ENCODE peak calls at places on chromosomes 1 and 21, in six cellular contexts. One of them, this sample, is unnamed.

GRCh38 chr1:195899762-195900352 is 708.4 kb downstream of the KCNT2 start:
- DNase-seq in testis: no peak
- DNase-seq in IMR-90: peak; percentile 74
- DNase-seq in sigmoid colon: no peak
- DNase-seq in uterus: no peak
- DNase-seq in GM12891: no peak
- DNase-seq in this sample: no peak

GRCh38 chr1:33299461-33300155 is 21.3 kb downstream of the A3GALT2 start:
- DNase-seq in uterus: no peak
- DNase-seq in GM12891: no peak
- DNase-seq in IMR-90: no peak
- DNase-seq in sigmoid colon: peak; percentile 64
- DNase-seq in testis: no peak
- DNase-seq in this sample: no peak

GRCh38 chr1:23480187-23481025 is 3.6 kb downstream of the ASAP3 start:
- DNase-seq in sigmoid colon: no peak
- DNase-seq in testis: no peak
- DNase-seq in uterus: no peak
- DNase-seq in GM12891: no peak
- DNase-seq in IMR-90: no peak
- DNase-seq in this sample: no peak

GRCh38 chr1:51946300-51946699 is 44.2 kb downstream of the RAB3B start:
- DNase-seq in sigmoid colon: no peak
- DNase-seq in uterus: no peak
- DNase-seq in testis: no peak
- DNase-seq in GM12891: no peak
- DNase-seq in IMR-90: peak; percentile 78
- DNase-seq in this sample: no peak

GRCh38 chr1:19418503-19418971 is 66.8 kb downstream of the CAPZB start:
- DNase-seq in IMR-90: peak; percentile 84
- DNase-seq in GM12891: no peak
- DNase-seq in testis: no peak
- DNase-seq in sigmoid colon: no peak
- DNase-seq in uterus: no peak
- DNase-seq in this sample: no peak

GRCh38 chr1:182608850-182609610 is 4.8 kb upstream of the RGS16 start:
- DNase-seq in sigmoid colon: no peak
- DNase-seq in testis: no peak
- DNase-seq in GM12891: no peak
- DNase-seq in IMR-90: peak; percentile 61
- DNase-seq in uterus: no peak
- DNase-seq in this sample: no peak

GRCh38 chr1:67342002-67342890 is 34.6 kb downstream of the IL12RB2 start:
- DNase-seq in IMR-90: no peak
- DNase-seq in GM12891: no peak
- DNase-seq in uterus: no peak
- DNase-seq in testis: no peak
- DNase-seq in sigmoid colon: no peak
- DNase-seq in this sample: no peak

GRCh38 chr1:203274603-203275381 is 30.5 kb upstream of the BTG2 start:
- DNase-seq in sigmoid colon: peak; percentile 93
- DNase-seq in testis: peak; percentile 81
- DNase-seq in IMR-90: peak; percentile 56
- DNase-seq in uterus: peak; percentile 62
- DNase-seq in GM12891: no peak
- DNase-seq in this sample: peak; percentile 68

GRCh38 chr21:45741691-45742090 is 98.2 kb downstream of the PCBP3 start:
- DNase-seq in sigmoid colon: no peak
- DNase-seq in IMR-90: peak; percentile 10
- DNase-seq in testis: no peak
- DNase-seq in GM12891: no peak
- DNase-seq in uterus: no peak
- DNase-seq in this sample: no peak

GRCh38 chr1:205632374-205633169 is 761 bp upstream of the ELK4 start:
- DNase-seq in GM12891: no peak
- DNase-seq in sigmoid colon: no peak
- DNase-seq in uterus: no peak
- DNase-seq in testis: no peak
- DNase-seq in IMR-90: no peak
- DNase-seq in this sample: no peak
- TF ChIP-seq POLR2A in GM12891: no peak
- TF ChIP-seq POLR2A in sigmoid colon: no peak
- TF ChIP-seq POLR2A in uterus: no peak
- TF ChIP-seq POLR2A in testis: no peak
- TF ChIP-seq POLR2A in IMR-90: no peak
- TF ChIP-seq POLR2A in this sample: no peak

GRCh38 chr21:44065428-44065827 is 41.8 kb upstream of the PWP2 start:
- DNase-seq in sigmoid colon: no peak
- DNase-seq in GM12891: no peak
- DNase-seq in uterus: no peak
- DNase-seq in IMR-90: peak; percentile 57
- DNase-seq in testis: no peak
- DNase-seq in this sample: peak; percentile 76
- TF ChIP-seq POLR2A in sigmoid colon: no peak
- TF ChIP-seq POLR2A in GM12891: no peak
- TF ChIP-seq POLR2A in uterus: no peak
- TF ChIP-seq POLR2A in IMR-90: no peak
- TF ChIP-seq POLR2A in testis: no peak
- TF ChIP-seq POLR2A in this sample: no peak

GRCh38 chr1:155983191-155984023 is 5.1 kb upstream of the ARHGEF2 start:
- DNase-seq in testis: no peak
- DNase-seq in uterus: peak; percentile 84
- DNase-seq in GM12891: no peak
- DNase-seq in IMR-90: peak; percentile 99
- DNase-seq in sigmoid colon: peak; percentile 88
- DNase-seq in this sample: peak; percentile 75
- TF ChIP-seq POLR2A in testis: no peak
- TF ChIP-seq POLR2A in uterus: peak; percentile 18
- TF ChIP-seq POLR2A in GM12891: no peak
- TF ChIP-seq POLR2A in IMR-90: peak; percentile 78
- TF ChIP-seq POLR2A in sigmoid colon: no peak
- TF ChIP-seq POLR2A in this sample: no peak

GRCh38 chr1:117648015-117648414 is 42.2 kb downstream of the TENT5C start:
- DNase-seq in uterus: no peak
- DNase-seq in IMR-90: no peak
- DNase-seq in testis: no peak
- DNase-seq in sigmoid colon: no peak
- DNase-seq in GM12891: no peak
- DNase-seq in this sample: no peak

GRCh38 chr1:117646956-117647355 is 41.1 kb downstream of the TENT5C start:
- DNase-seq in IMR-90: no peak
- DNase-seq in uterus: no peak
- DNase-seq in testis: no peak
- DNase-seq in GM12891: no peak
- DNase-seq in sigmoid colon: no peak
- DNase-seq in this sample: peak; percentile 36

GRCh38 chr1:117644696-117645311 is 39.0 kb downstream of the TENT5C start:
- DNase-seq in testis: no peak
- DNase-seq in IMR-90: no peak
- DNase-seq in sigmoid colon: no peak
- DNase-seq in GM12891: no peak
- DNase-seq in uterus: no peak
- DNase-seq in this sample: no peak

GRCh38 chr1:117645343-117645742 is 39.5 kb downstream of the TENT5C start:
- DNase-seq in uterus: no peak
- DNase-seq in IMR-90: no peak
- DNase-seq in GM12891: no peak
- DNase-seq in testis: no peak
- DNase-seq in sigmoid colon: no peak
- DNase-seq in this sample: no peak

DNA sequence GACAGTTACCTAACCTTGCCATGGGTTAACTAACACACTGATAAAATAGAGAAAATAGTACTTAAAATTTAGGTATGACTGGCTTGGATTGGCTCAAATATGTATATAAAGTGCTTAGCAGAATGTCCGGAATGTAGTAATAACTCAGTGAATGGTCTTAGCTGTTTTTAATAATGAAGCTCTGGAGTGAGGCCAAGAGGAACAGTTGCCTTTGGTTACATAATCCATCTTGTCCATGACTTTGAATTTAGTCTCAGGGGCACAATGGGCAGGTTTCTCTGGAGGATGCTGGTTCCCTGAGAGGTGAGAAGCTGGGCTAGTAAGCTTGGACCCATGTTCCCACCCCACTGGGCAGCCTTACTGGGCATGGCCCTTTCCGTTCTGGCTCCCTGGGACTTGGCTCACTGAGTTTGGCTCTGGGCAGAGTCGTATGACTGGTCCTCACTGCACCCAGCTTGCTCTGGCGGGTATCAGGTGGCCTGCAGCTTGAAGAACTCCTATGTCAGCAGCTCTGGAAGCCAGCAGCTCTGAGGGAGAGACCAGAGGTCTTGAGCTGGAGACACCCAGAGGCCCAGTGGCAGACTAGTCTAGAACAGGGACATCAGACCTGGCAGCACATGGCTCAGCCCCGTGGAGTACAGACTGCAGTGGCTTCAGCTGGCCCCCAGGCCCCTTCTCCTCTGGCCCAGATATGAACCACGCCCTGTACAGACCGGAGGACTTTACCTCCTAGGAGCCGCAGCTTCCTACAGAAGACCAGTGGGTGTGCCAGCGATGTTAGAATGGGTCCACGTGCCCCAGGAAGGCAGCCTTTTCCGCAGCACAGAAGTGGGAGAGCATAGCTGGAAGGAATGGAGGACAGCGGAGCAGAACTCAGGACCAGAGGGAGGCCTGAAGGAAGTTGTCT is 40.4 kb downstream of the TENT5C start:
- DNase-seq in testis: no peak
- DNase-seq in GM12891: no peak
- DNase-seq in IMR-90: peak; percentile 31
- DNase-seq in sigmoid colon: no peak
- DNase-seq in uterus: no peak
- DNase-seq in this sample: peak; percentile 49
- TF ChIP-seq POLR2A in testis: no peak
- TF ChIP-seq POLR2A in GM12891: no peak
- TF ChIP-seq POLR2A in IMR-90: no peak
- TF ChIP-seq POLR2A in sigmoid colon: no peak
- TF ChIP-seq POLR2A in uterus: no peak
- TF ChIP-seq POLR2A in this sample: no peak

DNA sequence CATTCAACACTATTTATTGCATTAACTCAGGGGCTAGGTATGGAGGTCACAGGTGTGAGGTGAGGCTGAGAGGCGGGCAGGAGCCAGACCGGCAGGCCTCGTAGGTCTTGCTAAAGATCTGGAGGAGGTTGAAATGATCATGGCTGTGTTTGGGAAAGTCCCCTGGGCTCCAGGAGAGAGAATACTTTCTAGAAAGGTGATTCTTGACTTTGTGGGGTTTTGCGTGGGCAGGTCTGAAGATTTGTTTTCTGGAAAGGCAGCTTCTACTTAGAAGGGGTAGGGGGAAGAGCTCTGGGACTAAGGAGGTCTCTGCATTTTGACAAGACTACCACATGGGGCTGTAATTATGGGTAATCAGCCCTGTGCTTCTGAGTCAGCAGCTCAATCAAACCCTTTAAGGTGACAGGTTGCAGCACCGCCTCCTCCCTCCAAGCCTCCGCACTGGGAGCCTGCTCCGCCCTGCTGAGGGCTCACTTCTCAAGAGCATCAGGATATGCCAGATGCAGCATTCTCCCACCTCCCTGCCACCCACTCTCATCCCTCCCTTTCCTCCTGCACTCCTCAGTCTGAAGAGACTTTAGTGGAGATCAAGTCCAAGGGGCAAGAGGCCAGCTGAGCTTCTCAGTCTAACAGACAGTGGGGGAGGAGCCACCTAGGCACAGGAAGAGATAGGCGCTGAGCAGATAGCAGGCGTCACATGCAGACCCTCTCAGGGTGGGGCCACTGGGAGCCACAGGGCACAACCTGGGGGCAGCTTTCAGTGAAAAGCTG is 30.5 kb downstream of the SLC30A1 start:
- DNase-seq in GM12891: no peak
- DNase-seq in sigmoid colon: peak; percentile 46
- DNase-seq in IMR-90: no peak
- DNase-seq in uterus: no peak
- DNase-seq in testis: peak; percentile 75
- DNase-seq in this sample: no peak
- TF ChIP-seq POLR2A in GM12891: no peak
- TF ChIP-seq POLR2A in sigmoid colon: no peak
- TF ChIP-seq POLR2A in IMR-90: no peak
- TF ChIP-seq POLR2A in uterus: no peak
- TF ChIP-seq POLR2A in testis: no peak
- TF ChIP-seq POLR2A in this sample: no peak

GRCh38 chr1:108096089-108096488 is 104.1 kb downstream of the SLC25A24 start:
- DNase-seq in IMR-90: no peak
- DNase-seq in GM12891: no peak
- DNase-seq in testis: no peak
- DNase-seq in sigmoid colon: no peak
- DNase-seq in uterus: no peak
- DNase-seq in this sample: no peak
- TF ChIP-seq POLR2A in IMR-90: no peak
- TF ChIP-seq POLR2A in GM12891: no peak
- TF ChIP-seq POLR2A in testis: no peak
- TF ChIP-seq POLR2A in sigmoid colon: no peak
- TF ChIP-seq POLR2A in uterus: no peak
- TF ChIP-seq POLR2A in this sample: no peak

GRCh38 chr1:30633294-30633693 is 90.1 kb downstream of the MATN1 start:
- DNase-seq in IMR-90: no peak
- DNase-seq in testis: no peak
- DNase-seq in GM12891: no peak
- DNase-seq in uterus: no peak
- DNase-seq in sigmoid colon: no peak
- DNase-seq in this sample: no peak

GRCh38 chr1:30629501-30629900 is 93.9 kb downstream of the MATN1 start:
- DNase-seq in sigmoid colon: peak; percentile 56
- DNase-seq in testis: no peak
- DNase-seq in GM12891: no peak
- DNase-seq in IMR-90: no peak
- DNase-seq in uterus: no peak
- DNase-seq in this sample: no peak

GRCh38 chr1:30634507-30634906 is 88.9 kb downstream of the MATN1 start:
- DNase-seq in GM12891: no peak
- DNase-seq in uterus: no peak
- DNase-seq in IMR-90: no peak
- DNase-seq in sigmoid colon: no peak
- DNase-seq in testis: no peak
- DNase-seq in this sample: no peak

GRCh38 chr1:30627994-30628393 is 95.4 kb downstream of the MATN1 start:
- DNase-seq in GM12891: no peak
- DNase-seq in uterus: no peak
- DNase-seq in IMR-90: no peak
- DNase-seq in sigmoid colon: peak; percentile 22
- DNase-seq in testis: no peak
- DNase-seq in this sample: peak; percentile 11

DNA sequence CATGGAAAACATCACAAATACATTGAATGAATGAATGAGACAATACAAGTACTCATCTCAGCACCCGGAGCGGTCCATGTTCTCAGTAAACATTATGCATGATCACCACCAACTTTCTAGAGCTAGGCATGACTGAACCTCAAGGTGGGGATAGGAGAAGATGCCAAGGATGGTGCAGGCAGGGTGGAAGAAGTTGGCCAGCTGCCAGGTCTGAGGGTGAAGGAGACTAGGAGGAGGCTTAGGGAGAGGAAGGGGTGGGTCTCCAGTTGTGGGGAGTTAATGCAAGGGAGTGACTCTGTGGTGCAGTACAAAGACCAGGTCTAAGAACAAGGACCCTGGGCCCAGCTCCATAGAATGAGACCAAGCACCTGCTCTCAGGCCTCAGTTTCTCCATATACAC is 91.7 kb downstream of the MATN1 start:
- DNase-seq in IMR-90: no peak
- DNase-seq in testis: no peak
- DNase-seq in sigmoid colon: no peak
- DNase-seq in uterus: no peak
- DNase-seq in GM12891: no peak
- DNase-seq in this sample: peak; percentile 34
- TF ChIP-seq POLR2A in IMR-90: no peak
- TF ChIP-seq POLR2A in testis: no peak
- TF ChIP-seq POLR2A in sigmoid colon: no peak
- TF ChIP-seq POLR2A in uterus: no peak
- TF ChIP-seq POLR2A in GM12891: no peak
- TF ChIP-seq POLR2A in this sample: no peak

This sample was measured in Peyer's patch.